ENCODE peak calls at places on chromosomes 1 and 21, in six cellular contexts. F is T-cell; Q is lower lobe of right lung; S is kidney tubule cell; U is activated CD8-positive, alpha-beta memory T cell treated with anti-CD3 and anti-CD28 coated beads, Interleukin-2, amount 10 ng/mL, durations not matched to agents 7 days and 5 days; K is left ventricle myocardium superior. P is an unnamed sample.

GRCh38 chr1:160633330-160633903 is 13.4 kb downstream of the SLAMF1 start:
- DNase-seq in F (no peak), Q (no peak), S (no peak), U (no peak), K (no peak), P (no peak)

GRCh38 chr21:44448651-44449131 is 6.6 kb upstream of the LRRC3 start:
- DNase-seq in F (no peak), Q (no peak), S (no peak), U (no peak), K (peak), P (no peak)

GRCh38 chr1:225691861-225692516 is 39.1 kb upstream of the ENAH start:
- DNase-seq in F (no peak), Q (no peak), S (peak), U (no peak), K (no peak), P (no peak)

GRCh38 chr1:40668769-40669525 is 3.5 kb upstream of the RIMS3 start:
- DNase-seq in F (peak), Q (peak), S (peak), U (peak), K (peak), P (peak)

GRCh38 chr1:111988743-111989453 is 570 bp downstream of the KCND3 start:
- DNase-seq in F (no peak), Q (peak), S (no peak), U (no peak), K (peak), P (no peak)

GRCh38 chr1:16605532-16605931 is 7.8 kb downstream of the NBPF1 start:
- DNase-seq in F (no peak), Q (no peak), S (no peak), U (no peak), K (no peak), P (peak)

GRCh38 chr1:28885472-28885877 is 28.9 kb upstream of the EPB41 start:
- DNase-seq in F (no peak), Q (no peak), S (no peak), U (no peak), K (no peak), P (no peak)

GRCh38 chr1:215466361-215466760 is 100.7 kb upstream of the KCTD3 start:
- DNase-seq in F (no peak), Q (no peak), S (no peak), U (no peak), K (no peak), P (no peak)

GRCh38 chr1:192443616-192444015 is 126.8 kb downstream of the RGS21 start:
- DNase-seq in F (no peak), Q (no peak), S (peak), U (no peak), K (no peak), P (no peak)

GRCh38 chr1:61081637-61082335 is 575 bp upstream of the NFIA start:
- DNase-seq in F (peak), Q (peak), S (peak), U (peak), K (peak), P (no peak)

GRCh38 chr1:119687391-119688079 is 24.2 kb upstream of the PHGDH start:
- DNase-seq in F (no peak), Q (no peak), S (no peak), U (no peak), K (no peak), P (no peak)

GRCh38 chr1:22031214-22031962 is 21.1 kb upstream of the CDC42 start:
- DNase-seq in F (peak), Q (peak), S (no peak), U (no peak), K (peak), P (no peak)

GRCh38 chr21:31630062-31630711 is 29.3 kb upstream of the SOD1 start:
- DNase-seq in F (no peak), Q (no peak), S (peak), U (no peak), K (no peak), P (peak)

GRCh38 chr1:62364726-62365125 is 45.5 kb upstream of the KANK4 start:
- DNase-seq in F (no peak), Q (no peak), S (no peak), U (no peak), K (no peak), P (no peak)

GRCh38 chr1:16145030-16145987 is 10.6 kb downstream of the EPHA2 start:
- DNase-seq in F (no peak), Q (peak), S (peak), U (no peak), K (peak), P (no peak)

GRCh38 chr1:28176492-28177470 is at the start of gene PTAFR:
- DNase-seq in F (no peak), Q (peak), S (no peak), U (no peak), K (peak), P (no peak)

GRCh38 chr1:92567211-92567868 is 80.6 kb upstream of the GFI1 start:
- DNase-seq in F (no peak), Q (no peak), S (no peak), U (no peak), K (no peak), P (no peak)

GRCh38 chr1:223233410-223234163 is 90.5 kb upstream of the TLR5 start:
- DNase-seq in F (no peak), Q (no peak), S (peak), U (peak), K (no peak), P (peak)

GRCh38 chr1:200738733-200739498 is at the start of gene CAMSAP2:
- DNase-seq in F (peak), Q (peak), S (peak), U (peak), K (peak), P (peak)

GRCh38 chr1:243818978-243819377 is 31.1 kb downstream of the AKT3 start:
- DNase-seq in F (no peak), Q (no peak), S (no peak), U (no peak), K (no peak), P (no peak)

GRCh38 chr21:45448810-45449657 is 44.1 kb downstream of the COL18A1 start:
- DNase-seq in F (no peak), Q (no peak), S (no peak), U (no peak), K (peak), P (no peak)

GRCh38 chr1:234978397-234979291 is 150.0 kb downstream of the TOMM20 start:
- DNase-seq in F (peak), Q (peak), S (peak), U (peak), K (peak), P (no peak)

GRCh38 chr21:32519945-32520884 is 65.1 kb downstream of the TCP10L start:
- DNase-seq in F (no peak), Q (no peak), S (no peak), U (no peak), K (no peak), P (no peak)

GRCh38 chr1:109620396-109620817 is 770 bp downstream of the AMPD2 start:
- DNase-seq in F (no peak), Q (no peak), S (peak), U (peak), K (peak), P (peak)

GRCh38 chr1:192126030-192126619 is 32.1 kb upstream of the RGS18 start:
- DNase-seq in F (no peak), Q (no peak), S (no peak), U (no peak), K (no peak), P (no peak)

GRCh38 chr21:44428281-44428942 is 26.9 kb upstream of the LRRC3 start:
- DNase-seq in F (peak), Q (peak), S (peak), U (peak), K (no peak), P (peak)

GRCh38 chr1:227729881-227730629 is 5.0 kb downstream of the JMJD4 start:
- DNase-seq in F (peak), Q (peak), S (peak), U (peak), K (peak), P (no peak)

P was measured in osteocyte.